ENCODE peak calls at places on chromosomes 6 and 20, in eight cellular contexts. K, T, J, F, B, H, L and O are unnamed samples.

GRCh38 chr20:4811661-4812181 is 90.0 kb downstream of the PRND start:
- DNase-seq in K (peak), T (no peak), J (no peak), F (peak), B (peak), H (no peak), L (peak), O (no peak)

GRCh38 chr6:72631480-72631879 is 9.6 kb downstream of the KCNQ5 start:
- DNase-seq in K (no peak), T (peak), J (no peak), F (no peak), B (no peak), H (peak), L (no peak), O (no peak)

GRCh38 chr6:31525932-31526591 is 2.7 kb upstream of the MCCD1 start:
- DNase-seq in K (no peak), T (peak), J (no peak), F (no peak), B (peak), H (peak), L (no peak), O (no peak)

GRCh38 chr6:89379281-89379680 is 26.8 kb upstream of the UBE2J1 start:
- DNase-seq in K (no peak), T (no peak), J (no peak), F (no peak), B (no peak), H (peak), L (no peak), O (no peak)

GRCh38 chr6:122726649-122727048 is 52.9 kb upstream of the FABP7 start:
- DNase-seq in K (no peak), T (peak), J (no peak), F (no peak), B (no peak), H (peak), L (no peak), O (no peak)

GRCh38 chr6:134464690-134465411 is 146.9 kb upstream of the SGK1 start:
- DNase-seq in K (no peak), T (peak), J (no peak), F (no peak), B (no peak), H (peak), L (no peak), O (no peak)

GRCh38 chr6:136669299-136669699 is 119.1 kb upstream of the MAP7 start:
- DNase-seq in K (no peak), T (peak), J (no peak), F (no peak), B (no peak), H (peak), L (no peak), O (no peak)

GRCh38 chr6:52285174-52286068 is 879 bp upstream of the MCM3 start:
- DNase-seq in K (no peak), T (peak), J (no peak), F (no peak), B (no peak), H (peak), L (no peak), O (no peak)

GRCh38 chr6:83815631-83816030 is 37.5 kb upstream of the RIPPLY2 start:
- DNase-seq in K (no peak), T (peak), J (no peak), F (no peak), B (no peak), H (peak), L (no peak), O (no peak)

GRCh38 chr6:159665868-159666635 is 27.0 kb downstream of the SOD2 start:
- DNase-seq in K (no peak), T (no peak), J (no peak), F (no peak), B (no peak), H (no peak), L (no peak), O (no peak)

GRCh38 chr6:169971171-169971861 is 219.9 kb downstream of the ERMARD start:
- DNase-seq in K (peak), T (no peak), J (no peak), F (peak), B (no peak), H (no peak), L (peak), O (peak)

GRCh38 chr20:38383147-38383546 is 36.9 kb downstream of the LBP start:
- DNase-seq in K (no peak), T (no peak), J (no peak), F (no peak), B (no peak), H (no peak), L (no peak), O (no peak)

GRCh38 chr6:56730663-56731529 is 88.2 kb upstream of the DST start:
- DNase-seq in K (no peak), T (peak), J (no peak), F (no peak), B (no peak), H (peak), L (no peak), O (peak)

GRCh38 chr20:42341654-42342053 is 723.5 kb upstream of the CHD6 start:
- DNase-seq in K (no peak), T (no peak), J (no peak), F (no peak), B (no peak), H (no peak), L (no peak), O (no peak)

GRCh38 chr6:84193140-84193708 is 34.2 kb downstream of the CEP162 start:
- DNase-seq in K (no peak), T (peak), J (no peak), F (no peak), B (no peak), H (peak), L (no peak), O (no peak)

GRCh38 chr20:17615645-17616479 is 46.0 kb downstream of the DSTN start:
- DNase-seq in K (no peak), T (no peak), J (no peak), F (no peak), B (peak), H (no peak), L (peak), O (peak)

GRCh38 chr6:43231053-43231452 is 1.8 kb upstream of the DNPH1 start:
- DNase-seq in K (no peak), T (no peak), J (no peak), F (no peak), B (no peak), H (no peak), L (no peak), O (no peak)

GRCh38 chr6:112298816-112299281 is 44.5 kb upstream of the LAMA4 start:
- DNase-seq in K (no peak), T (peak), J (no peak), F (no peak), B (no peak), H (peak), L (no peak), O (no peak)

GRCh38 chr6:138116661-138116999 is 9.4 kb upstream of the PERP start:
- DNase-seq in K (no peak), T (no peak), J (no peak), F (no peak), B (no peak), H (no peak), L (no peak), O (no peak)

GRCh38 chr20:58614984-58615760 is 35.9 kb upstream of the STX16 start:
- DNase-seq in K (no peak), T (no peak), J (no peak), F (no peak), B (no peak), H (no peak), L (no peak), O (no peak)

GRCh38 chr6:169342655-169343054 is 89.0 kb upstream of the THBS2 start:
- DNase-seq in K (no peak), T (no peak), J (no peak), F (no peak), B (no peak), H (no peak), L (no peak), O (no peak)

GRCh38 chr6:41427642-41428401 is 92.4 kb downstream of the NCR2 start:
- DNase-seq in K (no peak), T (peak), J (peak), F (peak), B (no peak), H (peak), L (peak), O (no peak)

GRCh38 chr20:44247676-44248419 is 740 bp downstream of the GDAP1L1 start:
- DNase-seq in K (peak), T (peak), J (peak), F (peak), B (no peak), H (peak), L (no peak), O (peak)

GRCh38 chr6:139654888-139655782 is 280.7 kb upstream of the CITED2 start:
- DNase-seq in K (no peak), T (no peak), J (no peak), F (no peak), B (no peak), H (no peak), L (no peak), O (no peak)

GRCh38 chr6:109824105-109824504 is 133.0 kb downstream of the FIG4 start:
- DNase-seq in K (no peak), T (peak), J (no peak), F (no peak), B (no peak), H (no peak), L (no peak), O (no peak)

GRCh38 chr6:148044261-148044731 is 298.3 kb upstream of the SASH1 start:
- DNase-seq in K (no peak), T (peak), J (no peak), F (no peak), B (no peak), H (no peak), L (no peak), O (no peak)

GRCh38 chr6:137271245-137272183 is 52.3 kb upstream of the IFNGR1 start:
- DNase-seq in K (no peak), T (peak), J (no peak), F (no peak), B (no peak), H (peak), L (no peak), O (no peak)

GRCh38 chr6:106163446-106163965 is 77.4 kb downstream of the PRDM1 start:
- DNase-seq in K (peak), T (peak), J (peak), F (no peak), B (peak), H (peak), L (no peak), O (no peak)

GRCh38 chr20:14727485-14728170 is 390.2 kb upstream of the FLRT3 start:
- DNase-seq in K (no peak), T (no peak), J (no peak), F (no peak), B (no peak), H (no peak), L (no peak), O (no peak)